ENCODE peak calls at places on chromosomes 12 and 14, in ten cellular contexts. L is gastrocnemius medialis, Q is NB4, T is lower leg skin, G is HepG2, C is body of pancreas, H is stomach, I is IMR-90, R is GM12892, M is endothelial cell of umbilical vein. A is an unnamed sample.

GRCh38 chr14:72921396-72921795 is 4.9 kb upstream of the DCAF4 start:
- DNase-seq in L (no peak), Q (no peak), T (no peak), G (no peak), C (no peak), H (no peak), I (peak), R (no peak), M (no peak), A (no peak)

GRCh38 chr12:125403145-125403789 is 338.0 kb downstream of the AACS start:
- DNase-seq in L (no peak), Q (peak), T (no peak), G (peak), C (no peak), H (no peak), I (peak), R (no peak), M (peak), A (no peak)

GRCh38 chr14:59161571-59162175 is 26.8 kb upstream of the DAAM1 start:
- DNase-seq in L (no peak), Q (peak), T (no peak), G (peak), C (no peak), H (no peak), I (peak), R (peak), M (peak), A (no peak)

GRCh38 chr14:99563749-99564129 is 40.3 kb downstream of the CCDC85C start:
- DNase-seq in L (no peak), Q (no peak), T (no peak), G (no peak), C (no peak), H (no peak), I (no peak), R (no peak), M (no peak), A (no peak)

GRCh38 chr14:36857842-36858445 is 196.3 kb downstream of the PAX9 start:
- DNase-seq in L (peak), Q (no peak), T (no peak), G (no peak), C (no peak), H (no peak), I (no peak), R (no peak), M (no peak), A (no peak)

GRCh38 chr14:22448905-22449611 is 140.0 kb downstream of the DAD1 start:
- DNase-seq in L (no peak), Q (peak), T (no peak), G (no peak), C (no peak), H (no peak), I (peak), R (no peak), M (no peak), A (no peak)

GRCh38 chr12:107322063-107322462 is 228.7 kb upstream of the CRY1 start:
- DNase-seq in L (no peak), Q (peak), T (no peak), G (no peak), C (no peak), H (no peak), I (no peak), R (no peak), M (no peak), A (no peak)

GRCh38 chr12:22312336-22312735 is 22.2 kb downstream of the ST8SIA1 start:
- DNase-seq in L (no peak), Q (no peak), T (no peak), G (peak), C (no peak), H (no peak), I (peak), R (no peak), M (no peak), A (no peak)

GRCh38 chr12:115455268-115455681 is 771.3 kb upstream of the TBX3 start:
- DNase-seq in L (no peak), Q (no peak), T (no peak), G (peak), C (no peak), H (no peak), I (no peak), R (no peak), M (no peak), A (no peak)

GRCh38 chr14:33836895-33837577 is 113.8 kb downstream of the EGLN3 start:
- DNase-seq in L (no peak), Q (no peak), T (no peak), G (no peak), C (no peak), H (no peak), I (no peak), R (no peak), M (no peak), A (no peak)

GRCh38 chr12:69274861-69275260 is 35.5 kb downstream of the CPSF6 start:
- DNase-seq in L (no peak), Q (no peak), T (no peak), G (no peak), C (no peak), H (no peak), I (peak), R (no peak), M (peak), A (no peak)

GRCh38 chr12:11786638-11787365 is 137.3 kb downstream of the ETV6 start:
- DNase-seq in L (no peak), Q (no peak), T (no peak), G (no peak), C (no peak), H (no peak), I (no peak), R (no peak), M (no peak), A (no peak)

GRCh38 chr14:95072310-95072709 is 85.0 kb downstream of the DICER1 start:
- DNase-seq in L (no peak), Q (no peak), T (no peak), G (no peak), C (no peak), H (no peak), I (no peak), R (no peak), M (no peak), A (no peak)

GRCh38 chr14:96391293-96392118 is 422 bp upstream of the AK7 start:
- DNase-seq in L (peak), Q (peak), T (peak), G (peak), C (peak), H (peak), I (peak), R (peak), M (peak), A (peak)

GRCh38 chr14:93734086-93734822 is 54.0 kb downstream of the PRIMA1 start:
- DNase-seq in L (no peak), Q (peak), T (no peak), G (no peak), C (no peak), H (no peak), I (no peak), R (no peak), M (no peak), A (no peak)

GRCh38 chr14:60247994-60248696 is 876 bp upstream of the PPM1A start:
- DNase-seq in L (peak), Q (peak), T (peak), G (peak), C (peak), H (peak), I (peak), R (peak), M (peak), A (peak)

GRCh38 chr12:131050463-131051154 is 96.9 kb downstream of the ADGRD1 start:
- DNase-seq in L (no peak), Q (no peak), T (no peak), G (no peak), C (no peak), H (no peak), I (no peak), R (no peak), M (no peak), A (no peak)

GRCh38 chr12:57149309-57149900 is 2.0 kb upstream of the LRP1-AS start:
- DNase-seq in L (peak), Q (no peak), T (peak), G (peak), C (no peak), H (no peak), I (peak), R (no peak), M (no peak), A (peak)
- TF ChIP-seq POLR2A in L (no peak), Q (no peak), T (no peak), G (no peak), C (no peak), H (no peak), I (no peak), R (no peak), M (no peak), A (no peak)

GRCh38 chr14:61281186-61281676 is at the start of gene TMEM30B:
- DNase-seq in L (no peak), Q (no peak), T (peak), G (no peak), C (peak), H (peak), I (no peak), R (no peak), M (no peak), A (no peak)

GRCh38 chr14:61280092-61280525 is 1.0 kb downstream of the TMEM30B start:
- DNase-seq in L (no peak), Q (no peak), T (peak), G (no peak), C (peak), H (peak), I (no peak), R (no peak), M (no peak), A (no peak)

GRCh38 chr14:61281911-61282310 is 773 bp upstream of the TMEM30B start:
- DNase-seq in L (no peak), Q (no peak), T (peak), G (no peak), C (no peak), H (no peak), I (no peak), R (no peak), M (no peak), A (no peak)

GRCh38 chr14:61282746-61283145 is 1.6 kb upstream of the TMEM30B start:
- DNase-seq in L (no peak), Q (no peak), T (peak), G (no peak), C (no peak), H (no peak), I (no peak), R (no peak), M (no peak), A (no peak)

GRCh38 chr14:61280526-61281185 is 482 bp downstream of the TMEM30B start:
- DNase-seq in L (peak), Q (no peak), T (peak), G (no peak), C (peak), H (peak), I (peak), R (peak), M (peak), A (peak)
- TF ChIP-seq POLR2A in L (no peak), Q (no peak), T (no peak), G (no peak), C (peak), H (no peak), I (no peak), R (no peak), M (peak), A (peak)

DNA sequence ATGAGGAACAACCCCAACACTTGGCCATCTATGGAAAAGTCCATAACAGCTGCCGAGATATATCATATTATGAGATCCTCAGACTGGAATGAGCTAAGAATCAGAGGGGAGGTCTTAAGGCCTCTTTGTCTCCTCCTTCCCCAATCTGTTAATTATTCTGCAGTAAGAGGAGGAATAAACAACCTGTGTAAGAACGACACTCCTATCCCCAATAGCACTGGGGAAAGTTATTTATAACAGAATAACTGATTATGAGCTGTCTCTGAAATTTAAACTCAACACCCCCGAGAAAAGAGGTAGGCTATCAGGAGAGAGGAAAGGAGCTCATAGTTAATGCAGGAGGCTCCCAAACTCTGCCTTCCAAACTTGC is 68.0 kb downstream of the NIN start:
- DNase-seq in L (no peak), Q (no peak), T (no peak), G (no peak), C (no peak), H (no peak), I (no peak), R (no peak), M (no peak), A (no peak)
- TF ChIP-seq POLR2A in L (no peak), Q (no peak), T (no peak), G (no peak), C (no peak), H (no peak), I (no peak), R (no peak), M (no peak), A (no peak)

GRCh38 chr12:121888478-121889266 is at the start of gene PSMD9:
- DNase-seq in L (peak), Q (peak), T (peak), G (peak), C (peak), H (peak), I (peak), R (peak), M (peak), A (peak)
- TF ChIP-seq POLR2A in L (peak), Q (peak), T (no peak), G (peak), C (peak), H (no peak), I (peak), R (peak), M (peak), A (peak)

GRCh38 chr14:88554458-88555286 is at the start of gene PTPN21:
- DNase-seq in L (peak), Q (peak), T (peak), G (peak), C (peak), H (peak), I (peak), R (peak), M (peak), A (peak)
- TF ChIP-seq POLR2A in L (peak), Q (no peak), T (no peak), G (no peak), C (peak), H (no peak), I (peak), R (no peak), M (peak), A (peak)

DNA sequence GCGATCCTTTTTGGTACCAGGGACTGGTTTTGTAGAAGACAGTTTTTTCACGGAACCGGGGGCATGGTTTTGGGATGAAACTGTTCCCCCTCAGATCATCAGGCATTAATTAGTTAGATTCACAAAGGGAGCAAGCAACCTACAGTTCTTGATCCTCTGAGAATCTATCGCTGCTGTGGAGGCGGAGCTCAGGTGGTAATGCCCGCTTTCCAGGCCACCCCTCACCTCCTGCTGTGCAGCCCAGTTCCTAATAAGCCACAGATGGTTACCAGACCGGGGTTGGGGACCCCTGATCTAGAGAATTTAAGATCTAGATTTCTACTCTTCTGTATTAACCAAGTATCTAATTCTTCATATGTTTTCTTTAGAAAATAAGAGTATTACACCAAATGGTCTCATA is 4.8 kb downstream of the ARHGAP5 start:
- DNase-seq in L (no peak), Q (no peak), T (no peak), G (no peak), C (no peak), H (no peak), I (no peak), R (no peak), M (no peak), A (no peak)
- TF ChIP-seq POLR2A in L (no peak), Q (no peak), T (no peak), G (no peak), C (no peak), H (no peak), I (no peak), R (no peak), M (no peak), A (no peak)

GRCh38 chr12:121038861-121039654 is at the start of gene OASL:
- DNase-seq in L (no peak), Q (peak), T (no peak), G (no peak), C (peak), H (peak), I (no peak), R (peak), M (peak), A (peak)
- TF ChIP-seq POLR2A in L (peak), Q (no peak), T (no peak), G (no peak), C (peak), H (no peak), I (no peak), R (peak), M (no peak), A (no peak)

DNA sequence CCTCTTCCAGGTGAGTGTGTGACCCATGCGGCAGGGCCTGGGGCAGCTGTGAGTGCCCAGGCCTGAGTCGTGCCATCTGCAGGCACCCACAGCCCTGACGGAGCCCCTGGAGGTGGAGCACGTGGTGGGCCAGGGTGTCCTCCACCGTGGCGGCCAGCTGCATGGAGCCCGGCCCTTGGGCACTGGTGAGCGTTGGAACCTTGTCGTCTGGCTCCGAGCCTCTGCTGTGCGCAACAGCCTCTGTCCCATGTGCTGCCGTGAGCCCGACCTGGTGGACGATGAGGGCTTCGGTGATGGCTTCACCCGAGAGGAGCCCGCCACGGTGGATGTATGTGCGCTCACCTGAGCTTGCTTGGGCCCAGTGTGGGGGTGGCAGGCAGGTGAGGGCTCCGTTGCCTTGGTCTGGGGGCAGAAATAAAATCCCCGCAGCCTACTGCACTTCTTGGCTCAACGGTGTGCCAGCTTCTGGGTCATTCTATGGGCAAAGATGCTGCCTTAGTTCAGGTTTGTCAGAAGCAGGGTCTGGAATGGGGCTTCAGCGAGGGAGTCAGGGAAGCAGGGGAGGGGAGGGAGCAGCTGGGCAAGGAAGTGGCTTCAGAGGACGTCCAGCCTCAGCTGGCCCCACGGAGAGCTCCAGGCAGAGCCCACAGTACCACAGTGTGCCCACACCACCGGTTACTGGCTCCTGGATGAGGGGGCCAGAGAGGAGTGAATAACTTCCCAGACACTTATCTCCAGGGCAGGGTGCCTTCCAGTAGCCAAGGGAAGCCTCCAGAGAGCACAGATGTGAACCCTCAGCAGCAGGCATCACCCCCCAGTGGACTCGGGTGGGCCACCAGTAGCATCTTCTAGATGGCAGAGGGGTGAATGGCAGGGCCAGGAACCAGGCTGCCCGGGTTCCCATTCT is 1.2 kb upstream of the ARL6IP4 start:
- DNase-seq in L (no peak), Q (no peak), T (peak), G (no peak), C (no peak), H (no peak), I (no peak), R (no peak), M (no peak), A (peak)
- TF ChIP-seq POLR2A in L (no peak), Q (no peak), T (no peak), G (no peak), C (no peak), H (no peak), I (no peak), R (no peak), M (no peak), A (no peak)

GRCh38 chr14:64891173-64891838 is 11.6 kb upstream of the SPTB start:
- DNase-seq in L (no peak), Q (no peak), T (no peak), G (no peak), C (no peak), H (no peak), I (no peak), R (no peak), M (no peak), A (no peak)

GRCh38 chr14:64889352-64889751 is 9.6 kb upstream of the SPTB start:
- DNase-seq in L (no peak), Q (no peak), T (no peak), G (no peak), C (no peak), H (no peak), I (peak), R (no peak), M (no peak), A (no peak)

GRCh38 chr14:64879635-64880381 is at the start of gene SPTB:
- DNase-seq in L (peak), Q (peak), T (no peak), G (no peak), C (peak), H (peak), I (no peak), R (peak), M (no peak), A (peak)

GRCh38 chr14:64880382-64881121 is 845 bp upstream of the SPTB start:
- DNase-seq in L (no peak), Q (peak), T (peak), G (no peak), C (peak), H (peak), I (no peak), R (peak), M (peak), A (peak)

DNA sequence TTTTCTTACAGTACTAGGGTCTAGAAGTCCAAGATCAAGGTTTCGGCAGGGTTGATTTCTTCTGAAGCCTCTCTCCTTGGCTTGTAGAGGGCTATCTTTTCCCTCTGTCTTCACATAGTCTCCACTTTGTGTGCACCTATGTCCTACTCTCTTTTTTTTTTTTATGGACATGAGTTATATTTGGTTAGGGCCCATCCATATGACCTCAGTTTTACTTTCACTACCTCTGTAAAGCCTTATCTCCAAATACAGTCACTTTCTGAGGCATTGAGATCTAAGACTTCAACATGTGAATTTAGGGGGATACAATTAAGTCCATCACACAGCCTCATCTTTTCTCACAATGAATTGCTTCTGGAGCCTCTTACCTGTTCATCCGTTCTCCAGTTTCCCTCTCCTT is 5.8 kb upstream of the SPTB start:
- DNase-seq in L (no peak), Q (no peak), T (no peak), G (no peak), C (no peak), H (no peak), I (no peak), R (no peak), M (no peak), A (no peak)
- TF ChIP-seq POLR2A in L (no peak), Q (no peak), T (no peak), G (no peak), C (no peak), H (no peak), I (no peak), R (no peak), M (no peak), A (no peak)

A was measured in adrenal gland.